ENCODE peak calls at places on chromosomes 16 and 17, in six cellular contexts. One of them, this sample, is unnamed.
A peak's percentile ranks its signal among the peaks of the same experiment; 100 is the strongest.

GRCh38 chr17:17811381-17812210 is 25.2 kb downstream of the SREBF1 start:
- DNase-seq in left kidney: peak; percentile 92
- DNase-seq in T-helper 1 cell: no peak
- DNase-seq in stimulated activated CD8-positive, alpha-beta memory T cell treated with anti-CD3 and anti-CD28 coated beads, Interleukin-4, amount 100 ng/mL, for 1 hour: no peak
- DNase-seq in HT-29: peak; percentile 58
- DNase-seq in HuH-7.5: peak; percentile 83
- DNase-seq in this sample: no peak

GRCh38 chr17:12041316-12041715 is 20.6 kb downstream of the MAP2K4 start:
- DNase-seq in left kidney: no peak
- DNase-seq in T-helper 1 cell: no peak
- DNase-seq in stimulated activated CD8-positive, alpha-beta memory T cell treated with anti-CD3 and anti-CD28 coated beads, Interleukin-4, amount 100 ng/mL, for 1 hour: no peak
- DNase-seq in HT-29: no peak
- DNase-seq in HuH-7.5: no peak
- DNase-seq in this sample: no peak

GRCh38 chr16:87780385-87780989 is 14.7 kb upstream of the KLHDC4 start:
- DNase-seq in left kidney: no peak
- DNase-seq in T-helper 1 cell: peak; percentile 30
- DNase-seq in stimulated activated CD8-positive, alpha-beta memory T cell treated with anti-CD3 and anti-CD28 coated beads, Interleukin-4, amount 100 ng/mL, for 1 hour: no peak
- DNase-seq in HT-29: peak; percentile 26
- DNase-seq in HuH-7.5: no peak
- DNase-seq in this sample: peak; percentile 13

GRCh38 chr17:44110823-44111633 is 12.4 kb downstream of the HDAC5 start:
- DNase-seq in left kidney: peak; percentile 94
- DNase-seq in T-helper 1 cell: peak; percentile 27
- DNase-seq in stimulated activated CD8-positive, alpha-beta memory T cell treated with anti-CD3 and anti-CD28 coated beads, Interleukin-4, amount 100 ng/mL, for 1 hour: peak; percentile 5
- DNase-seq in HT-29: peak; percentile 83
- DNase-seq in HuH-7.5: peak; percentile 92
- DNase-seq in this sample: no peak

GRCh38 chr16:89004209-89004831 is 27.3 kb upstream of the CBFA2T3 start:
- DNase-seq in left kidney: peak; percentile 32
- DNase-seq in T-helper 1 cell: no peak
- DNase-seq in stimulated activated CD8-positive, alpha-beta memory T cell treated with anti-CD3 and anti-CD28 coated beads, Interleukin-4, amount 100 ng/mL, for 1 hour: no peak
- DNase-seq in HT-29: no peak
- DNase-seq in HuH-7.5: no peak
- DNase-seq in this sample: no peak

GRCh38 chr17:13429201-13429600 is 172.5 kb downstream of the HS3ST3A1 start:
- DNase-seq in left kidney: peak; percentile 49
- DNase-seq in T-helper 1 cell: no peak
- DNase-seq in stimulated activated CD8-positive, alpha-beta memory T cell treated with anti-CD3 and anti-CD28 coated beads, Interleukin-4, amount 100 ng/mL, for 1 hour: no peak
- DNase-seq in HT-29: no peak
- DNase-seq in HuH-7.5: no peak
- DNase-seq in this sample: no peak

GRCh38 chr17:43090022-43090421 is 35.1 kb downstream of the BRCA1 start:
- DNase-seq in left kidney: no peak
- DNase-seq in T-helper 1 cell: no peak
- DNase-seq in stimulated activated CD8-positive, alpha-beta memory T cell treated with anti-CD3 and anti-CD28 coated beads, Interleukin-4, amount 100 ng/mL, for 1 hour: no peak
- DNase-seq in HT-29: no peak
- DNase-seq in HuH-7.5: no peak
- DNase-seq in this sample: no peak

GRCh38 chr16:31842864-31843263 is 30.7 kb upstream of the ZNF267 start:
- DNase-seq in left kidney: no peak
- DNase-seq in T-helper 1 cell: no peak
- DNase-seq in stimulated activated CD8-positive, alpha-beta memory T cell treated with anti-CD3 and anti-CD28 coated beads, Interleukin-4, amount 100 ng/mL, for 1 hour: no peak
- DNase-seq in HT-29: no peak
- DNase-seq in HuH-7.5: no peak
- DNase-seq in this sample: no peak

GRCh38 chr17:79695293-79696158 is 35.2 kb upstream of the ENPP7 start:
- DNase-seq in left kidney: peak; percentile 69
- DNase-seq in T-helper 1 cell: no peak
- DNase-seq in stimulated activated CD8-positive, alpha-beta memory T cell treated with anti-CD3 and anti-CD28 coated beads, Interleukin-4, amount 100 ng/mL, for 1 hour: no peak
- DNase-seq in HT-29: no peak
- DNase-seq in HuH-7.5: no peak
- DNase-seq in this sample: no peak

GRCh38 chr16:2015117-2015946 is 4.3 kb upstream of the NPW start:
- DNase-seq in left kidney: no peak
- DNase-seq in T-helper 1 cell: no peak
- DNase-seq in stimulated activated CD8-positive, alpha-beta memory T cell treated with anti-CD3 and anti-CD28 coated beads, Interleukin-4, amount 100 ng/mL, for 1 hour: no peak
- DNase-seq in HT-29: peak; percentile 70
- DNase-seq in HuH-7.5: no peak
- DNase-seq in this sample: no peak

GRCh38 chr17:58337600-58338453 is 9.2 kb upstream of the TSPOAP1 start:
- DNase-seq in left kidney: peak; percentile 87
- DNase-seq in T-helper 1 cell: peak; percentile 84
- DNase-seq in stimulated activated CD8-positive, alpha-beta memory T cell treated with anti-CD3 and anti-CD28 coated beads, Interleukin-4, amount 100 ng/mL, for 1 hour: peak; percentile 76
- DNase-seq in HT-29: no peak
- DNase-seq in HuH-7.5: no peak
- DNase-seq in this sample: peak; percentile 94

GRCh38 chr16:54447606-54448440 is 161.2 kb upstream of the IRX3 start:
- DNase-seq in left kidney: peak; percentile 87
- DNase-seq in T-helper 1 cell: no peak
- DNase-seq in stimulated activated CD8-positive, alpha-beta memory T cell treated with anti-CD3 and anti-CD28 coated beads, Interleukin-4, amount 100 ng/mL, for 1 hour: no peak
- DNase-seq in HT-29: no peak
- DNase-seq in HuH-7.5: no peak
- DNase-seq in this sample: peak; percentile 23

GRCh38 chr17:72120878-72121163 is at the start of gene SOX9:
- DNase-seq in left kidney: peak; percentile 97
- DNase-seq in T-helper 1 cell: no peak
- DNase-seq in stimulated activated CD8-positive, alpha-beta memory T cell treated with anti-CD3 and anti-CD28 coated beads, Interleukin-4, amount 100 ng/mL, for 1 hour: no peak
- DNase-seq in HT-29: peak; percentile 94
- DNase-seq in HuH-7.5: peak; percentile 99
- DNase-seq in this sample: no peak

GRCh38 chr16:27446721-27447120 is 44.7 kb downstream of the IL21R start:
- DNase-seq in left kidney: no peak
- DNase-seq in T-helper 1 cell: peak; percentile 78
- DNase-seq in stimulated activated CD8-positive, alpha-beta memory T cell treated with anti-CD3 and anti-CD28 coated beads, Interleukin-4, amount 100 ng/mL, for 1 hour: peak; percentile 58
- DNase-seq in HT-29: no peak
- DNase-seq in HuH-7.5: no peak
- DNase-seq in this sample: peak; percentile 77

GRCh38 chr17:12545877-12546513 is 119.7 kb upstream of the MYOCD start:
- DNase-seq in left kidney: peak; percentile 83
- DNase-seq in T-helper 1 cell: no peak
- DNase-seq in stimulated activated CD8-positive, alpha-beta memory T cell treated with anti-CD3 and anti-CD28 coated beads, Interleukin-4, amount 100 ng/mL, for 1 hour: no peak
- DNase-seq in HT-29: peak; percentile 60
- DNase-seq in HuH-7.5: peak; percentile 13
- DNase-seq in this sample: no peak

GRCh38 chr17:65062168-65062915 is 5.8 kb upstream of the GNA13 start:
- DNase-seq in left kidney: no peak
- DNase-seq in T-helper 1 cell: no peak
- DNase-seq in stimulated activated CD8-positive, alpha-beta memory T cell treated with anti-CD3 and anti-CD28 coated beads, Interleukin-4, amount 100 ng/mL, for 1 hour: no peak
- DNase-seq in HT-29: no peak
- DNase-seq in HuH-7.5: no peak
- DNase-seq in this sample: no peak

GRCh38 chr17:81457917-81458555 is 54.6 kb downstream of the ACTG1 start:
- DNase-seq in left kidney: peak; percentile 64
- DNase-seq in T-helper 1 cell: no peak
- DNase-seq in stimulated activated CD8-positive, alpha-beta memory T cell treated with anti-CD3 and anti-CD28 coated beads, Interleukin-4, amount 100 ng/mL, for 1 hour: no peak
- DNase-seq in HT-29: no peak
- DNase-seq in HuH-7.5: no peak
- DNase-seq in this sample: no peak

GRCh38 chr17:41882756-41883155 is 17.5 kb upstream of the KLHL11 start:
- DNase-seq in left kidney: no peak
- DNase-seq in T-helper 1 cell: no peak
- DNase-seq in stimulated activated CD8-positive, alpha-beta memory T cell treated with anti-CD3 and anti-CD28 coated beads, Interleukin-4, amount 100 ng/mL, for 1 hour: no peak
- DNase-seq in HT-29: no peak
- DNase-seq in HuH-7.5: no peak
- DNase-seq in this sample: no peak

GRCh38 chr16:19858006-19858653 is 26.5 kb downstream of the GPRC5B start:
- DNase-seq in left kidney: no peak
- DNase-seq in T-helper 1 cell: no peak
- DNase-seq in stimulated activated CD8-positive, alpha-beta memory T cell treated with anti-CD3 and anti-CD28 coated beads, Interleukin-4, amount 100 ng/mL, for 1 hour: no peak
- DNase-seq in HT-29: no peak
- DNase-seq in HuH-7.5: no peak
- DNase-seq in this sample: no peak

GRCh38 chr17:50280068-50280467 is 5.8 kb downstream of the TMEM92 start:
- DNase-seq in left kidney: no peak
- DNase-seq in T-helper 1 cell: no peak
- DNase-seq in stimulated activated CD8-positive, alpha-beta memory T cell treated with anti-CD3 and anti-CD28 coated beads, Interleukin-4, amount 100 ng/mL, for 1 hour: no peak
- DNase-seq in HT-29: peak; percentile 45
- DNase-seq in HuH-7.5: no peak
- DNase-seq in this sample: no peak

GRCh38 chr16:3152022-3152272 is 17.1 kb downstream of the ZNF213 start:
- DNase-seq in left kidney: no peak
- DNase-seq in T-helper 1 cell: no peak
- DNase-seq in stimulated activated CD8-positive, alpha-beta memory T cell treated with anti-CD3 and anti-CD28 coated beads, Interleukin-4, amount 100 ng/mL, for 1 hour: no peak
- DNase-seq in HT-29: no peak
- DNase-seq in HuH-7.5: no peak
- DNase-seq in this sample: no peak

GRCh38 chr17:60305141-60305540 is 86.8 kb downstream of the USP32 start:
- DNase-seq in left kidney: no peak
- DNase-seq in T-helper 1 cell: no peak
- DNase-seq in stimulated activated CD8-positive, alpha-beta memory T cell treated with anti-CD3 and anti-CD28 coated beads, Interleukin-4, amount 100 ng/mL, for 1 hour: no peak
- DNase-seq in HT-29: no peak
- DNase-seq in HuH-7.5: no peak
- DNase-seq in this sample: no peak

GRCh38 chr17:81433656-81434055 is 38.4 kb downstream of the BAHCC1 start:
- DNase-seq in left kidney: no peak
- DNase-seq in T-helper 1 cell: no peak
- DNase-seq in stimulated activated CD8-positive, alpha-beta memory T cell treated with anti-CD3 and anti-CD28 coated beads, Interleukin-4, amount 100 ng/mL, for 1 hour: no peak
- DNase-seq in HT-29: no peak
- DNase-seq in HuH-7.5: no peak
- DNase-seq in this sample: no peak

GRCh38 chr17:17713839-17714238 is 32.6 kb downstream of the RAI1 start:
- DNase-seq in left kidney: no peak
- DNase-seq in T-helper 1 cell: no peak
- DNase-seq in stimulated activated CD8-positive, alpha-beta memory T cell treated with anti-CD3 and anti-CD28 coated beads, Interleukin-4, amount 100 ng/mL, for 1 hour: no peak
- DNase-seq in HT-29: peak; percentile 59
- DNase-seq in HuH-7.5: no peak
- DNase-seq in this sample: no peak

GRCh38 chr17:8610558-8610957 is 20.0 kb downstream of the MYH10 start:
- DNase-seq in left kidney: no peak
- DNase-seq in T-helper 1 cell: no peak
- DNase-seq in stimulated activated CD8-positive, alpha-beta memory T cell treated with anti-CD3 and anti-CD28 coated beads, Interleukin-4, amount 100 ng/mL, for 1 hour: no peak
- DNase-seq in HT-29: no peak
- DNase-seq in HuH-7.5: no peak
- DNase-seq in this sample: no peak

GRCh38 chr17:49789278-49789578 is 747 bp downstream of the KAT7 start:
- DNase-seq in left kidney: no peak
- DNase-seq in T-helper 1 cell: no peak
- DNase-seq in stimulated activated CD8-positive, alpha-beta memory T cell treated with anti-CD3 and anti-CD28 coated beads, Interleukin-4, amount 100 ng/mL, for 1 hour: no peak
- DNase-seq in HT-29: no peak
- DNase-seq in HuH-7.5: no peak
- DNase-seq in this sample: no peak

This sample was measured in NK-92 treated with Interleukin-12 subunit alpha and Interleukin-12 subunit beta, amount 100 ng/mL, for 24 hours.